ENCODE peak calls at places on chromosomes 7 and 10, in nine cellular contexts. G is iris pigment epithelial cell, M is ACHN, N is retina, U is AG09319, Z is T-cell, S is T-helper 9 cell, P is GM23248, B is immature natural killer cell. Y is an unnamed sample.
A peak's percentile ranks its signal among the peaks of the same experiment; 100 is the strongest.

GRCh38 chr7:44469461-44469860 is 21.0 kb downstream of the NUDCD3 start:
- DNase-seq in G (no peak), P (peak; percentile 40), S (no peak), N (peak; percentile 16), U (no peak), Z (no peak), B (no peak), M (peak; percentile 37), Y (no peak)

GRCh38 chr7:105816270-105816843 is 60.0 kb downstream of the ATXN7L1 start:
- DNase-seq in N (no peak), P (peak; percentile 41), G (no peak), S (no peak), U (no peak), Z (no peak), M (no peak), B (no peak), Y (no peak)

GRCh38 chr10:129863231-129863663 is 100.8 kb downstream of the EBF3 start:
- DNase-seq in M (no peak), Z (no peak), G (no peak), S (no peak), P (no peak), U (no peak), N (peak; percentile 69), B (no peak), Y (no peak)

GRCh38 chr7:45677311-45677900 is 103.2 kb downstream of the ADCY1 start:
- DNase-seq in P (no peak), N (no peak), S (no peak), Z (no peak), M (no peak), G (no peak), B (no peak), U (no peak), Y (no peak)

GRCh38 chr10:117342638-117343037 is 32.6 kb downstream of the PDZD8 start:
- DNase-seq in M (no peak), G (peak; percentile 40), S (no peak), N (no peak), P (peak; percentile 73), Z (no peak), B (no peak), U (no peak), Y (no peak)

GRCh38 chr10:104127411-104127810 is 5.4 kb downstream of the SFR1 start:
- DNase-seq in N (peak; percentile 40), S (no peak), Z (no peak), P (no peak), B (no peak), G (no peak), U (no peak), M (peak; percentile 54), Y (peak; percentile 50)

GRCh38 chr10:110774069-110775021 is 97.4 kb upstream of the PDCD4 start:
- DNase-seq in S (no peak), P (peak; percentile 92), G (peak; percentile 84), N (no peak), U (peak; percentile 2), M (peak; percentile 76), Z (no peak), B (no peak), Y (peak; percentile 33)

GRCh38 chr10:113431807-113432206 is 121.0 kb upstream of the HABP2 start:
- DNase-seq in S (no peak), Z (no peak), N (peak; percentile 16), B (no peak), P (no peak), U (no peak), G (no peak), M (no peak), Y (no peak)

GRCh38 chr10:133012573-133013359 is 70.4 kb upstream of the CFAP46 start:
- DNase-seq in S (no peak), B (no peak), U (no peak), M (no peak), G (no peak), P (no peak), N (no peak), Z (no peak), Y (no peak)

GRCh38 chr7:130369110-130369711 is 11.1 kb upstream of the CPA1 start:
- DNase-seq in Z (no peak), M (peak; percentile 18), B (no peak), N (no peak), G (peak; percentile 95), P (peak; percentile 84), S (no peak), U (no peak), Y (no peak)

GRCh38 chr7:69049341-69049740 is 548.9 kb upstream of the AUTS2 start:
- DNase-seq in S (no peak), N (no peak), G (no peak), B (no peak), U (no peak), P (peak; percentile 20), M (no peak), Z (no peak), Y (no peak)

GRCh38 chr7:10121641-10122040 is 852.0 kb upstream of the PHF14 start:
- DNase-seq in S (no peak), B (no peak), Z (no peak), U (no peak), P (no peak), G (no peak), N (peak; percentile 32), M (no peak), Y (peak; percentile 70)

GRCh38 chr10:21078410-21079329 is 181.6 kb upstream of the NEBL start:
- DNase-seq in U (peak; percentile 39), Z (no peak), S (no peak), B (no peak), M (peak; percentile 62), P (peak; percentile 78), G (peak; percentile 68), N (peak; percentile 67), Y (peak; percentile 66)

GRCh38 chr10:75014516-75015230 is 96.8 kb upstream of the SAMD8 start:
- DNase-seq in B (peak; percentile 72), Z (peak; percentile 24), U (no peak), S (no peak), G (no peak), P (no peak), M (no peak), N (no peak), Y (no peak)

GRCh38 chr7:154698726-154699291 is 304.1 kb downstream of the PAXIP1 start:
- DNase-seq in U (no peak), P (no peak), M (peak; percentile 37), G (no peak), Z (no peak), N (no peak), S (no peak), B (no peak), Y (peak; percentile 80)

GRCh38 chr7:4561775-4562174 is 120.3 kb upstream of the FOXK1 start:
- DNase-seq in G (no peak), N (no peak), P (no peak), U (no peak), Z (no peak), B (no peak), M (peak; percentile 24), S (no peak), Y (peak; percentile 66)

GRCh38 chr7:55871932-55872485 is 9.5 kb upstream of the SEPTIN14 start:
- DNase-seq in U (no peak), M (no peak), Z (no peak), N (no peak), S (no peak), G (no peak), B (no peak), P (no peak), Y (no peak)

GRCh38 chr7:47375121-47375551 is 206.8 kb downstream of the TNS3 start:
- DNase-seq in B (no peak), S (no peak), Z (no peak), N (no peak), G (peak; percentile 72), P (peak; percentile 73), M (no peak), U (no peak), Y (no peak)

GRCh38 chr10:69846252-69847000 is 44.7 kb downstream of the COL13A1 start:
- DNase-seq in Z (no peak), S (no peak), N (no peak), B (no peak), U (no peak), G (no peak), P (no peak), M (no peak), Y (no peak)

GRCh38 chr7:40918701-40919271 is 784.0 kb downstream of the SUGCT start:
- DNase-seq in N (no peak), M (peak; percentile 72), Z (no peak), U (peak; percentile 34), P (peak; percentile 82), B (no peak), S (no peak), G (peak; percentile 88), Y (no peak)

GRCh38 chr7:7157887-7158271 is 24.5 kb upstream of the C1GALT1 start:
- DNase-seq in G (peak; percentile 69), U (no peak), S (no peak), Z (no peak), N (no peak), B (no peak), M (peak; percentile 67), P (peak; percentile 86), Y (no peak)

GRCh38 chr10:74743401-74743800 is 83.0 kb upstream of the KAT6B start:
- DNase-seq in Z (no peak), S (no peak), M (no peak), G (no peak), U (no peak), B (no peak), P (no peak), N (no peak), Y (no peak)

GRCh38 chr7:98212532-98213041 is 1.3 kb downstream of the BHLHA15 start:
- DNase-seq in U (no peak), B (no peak), S (no peak), P (no peak), G (no peak), N (no peak), M (no peak), Z (no peak), Y (no peak)

GRCh38 chr10:9786101-9786500 is 1231.6 kb upstream of the CELF2 start:
- DNase-seq in B (no peak), M (no peak), G (peak; percentile 53), Z (no peak), P (peak; percentile 63), U (no peak), N (no peak), S (no peak), Y (no peak)

GRCh38 chr7:118104812-118105441 is 79.0 kb upstream of the LSM8 start:
- DNase-seq in G (peak; percentile 40), Z (no peak), B (no peak), P (peak; percentile 33), S (no peak), M (peak; percentile 52), U (no peak), N (peak; percentile 4), Y (peak; percentile 74)

GRCh38 chr10:91412688-91413087 is 2.5 kb downstream of the HECTD2 start:
- DNase-seq in M (no peak), G (no peak), S (no peak), B (no peak), Z (no peak), P (no peak), N (no peak), U (no peak), Y (no peak)

GRCh38 chr10:94129393-94130130 is 135.8 kb downstream of the PLCE1 start:
- DNase-seq in B (no peak), P (peak; percentile 91), Z (no peak), G (peak; percentile 70), M (peak; percentile 17), S (no peak), N (no peak), U (peak; percentile 31), Y (no peak)

GRCh38 chr7:43583424-43584199 is 704 bp downstream of the STK17A start:
- DNase-seq in G (no peak), N (peak; percentile 87), M (peak; percentile 77), Z (peak; percentile 67), U (no peak), P (peak; percentile 75), B (peak; percentile 80), S (peak; percentile 61), Y (peak; percentile 50)

GRCh38 chr7:139726485-139726869 is 51.3 kb downstream of the HIPK2 start:
- DNase-seq in P (no peak), Z (no peak), N (no peak), G (no peak), S (no peak), M (no peak), U (no peak), B (no peak), Y (no peak)

GRCh38 chr10:115164220-115164619 is 71.1 kb downstream of the ATRNL1 start:
- DNase-seq in P (no peak), S (no peak), G (no peak), Z (no peak), N (no peak), U (no peak), B (no peak), M (no peak), Y (no peak)

GRCh38 chr10:59290448-59290847 is 71.9 kb downstream of the FAM13C start:
- DNase-seq in S (no peak), Z (no peak), U (no peak), P (peak; percentile 18), G (no peak), M (no peak), N (no peak), B (no peak), Y (peak; percentile 35)